ENCODE peak calls at places on chromosomes 4 and X, in four cellular contexts. One of them, this sample, is unnamed.

GRCh38 chrX:76248901-76249300 is 76.0 kb downstream of the PBDC1 start:
- DNase-seq in stimulated activated CD8-positive, alpha-beta memory T cell treated with anti-CD3 and anti-CD28 coated beads, Interleukin-15, amount 100 ng/mL, for 4 hours: no peak
- DNase-seq in activated naive CD4-positive, alpha-beta T cell: no peak
- DNase-seq in LoVo: no peak
- DNase-seq in this sample: no peak

GRCh38 chr4:8501781-8502180 is 61.2 kb downstream of the TRMT44 start:
- DNase-seq in stimulated activated CD8-positive, alpha-beta memory T cell treated with anti-CD3 and anti-CD28 coated beads, Interleukin-15, amount 100 ng/mL, for 4 hours: no peak
- DNase-seq in activated naive CD4-positive, alpha-beta T cell: no peak
- DNase-seq in LoVo: no peak
- DNase-seq in this sample: no peak

GRCh38 chr4:108690738-108691137 is 40.3 kb downstream of the OSTC start:
- DNase-seq in stimulated activated CD8-positive, alpha-beta memory T cell treated with anti-CD3 and anti-CD28 coated beads, Interleukin-15, amount 100 ng/mL, for 4 hours: no peak
- DNase-seq in activated naive CD4-positive, alpha-beta T cell: no peak
- DNase-seq in LoVo: no peak
- DNase-seq in this sample: no peak

GRCh38 chr4:19987746-19988145 is 264.0 kb upstream of the SLIT2 start:
- DNase-seq in stimulated activated CD8-positive, alpha-beta memory T cell treated with anti-CD3 and anti-CD28 coated beads, Interleukin-15, amount 100 ng/mL, for 4 hours: no peak
- DNase-seq in activated naive CD4-positive, alpha-beta T cell: no peak
- DNase-seq in LoVo: no peak
- DNase-seq in this sample: no peak

GRCh38 chrX:8306296-8306975 is 135.4 kb upstream of the VCX2 start:
- DNase-seq in stimulated activated CD8-positive, alpha-beta memory T cell treated with anti-CD3 and anti-CD28 coated beads, Interleukin-15, amount 100 ng/mL, for 4 hours: no peak
- DNase-seq in activated naive CD4-positive, alpha-beta T cell: no peak
- DNase-seq in LoVo: no peak
- DNase-seq in this sample: no peak

GRCh38 chr4:149708513-149709175 is 107.0 kb downstream of the IQCM start:
- DNase-seq in stimulated activated CD8-positive, alpha-beta memory T cell treated with anti-CD3 and anti-CD28 coated beads, Interleukin-15, amount 100 ng/mL, for 4 hours: no peak
- DNase-seq in activated naive CD4-positive, alpha-beta T cell: no peak
- DNase-seq in LoVo: peak; percentile 31
- DNase-seq in this sample: no peak

GRCh38 chr4:187602339-187603092 is 393.1 kb upstream of the ZFP42 start:
- DNase-seq in stimulated activated CD8-positive, alpha-beta memory T cell treated with anti-CD3 and anti-CD28 coated beads, Interleukin-15, amount 100 ng/mL, for 4 hours: no peak
- DNase-seq in activated naive CD4-positive, alpha-beta T cell: no peak
- DNase-seq in LoVo: no peak
- DNase-seq in this sample: no peak

GRCh38 chr4:30945586-30945985 is 225.4 kb downstream of the PCDH7 start:
- DNase-seq in stimulated activated CD8-positive, alpha-beta memory T cell treated with anti-CD3 and anti-CD28 coated beads, Interleukin-15, amount 100 ng/mL, for 4 hours: no peak
- DNase-seq in activated naive CD4-positive, alpha-beta T cell: no peak
- DNase-seq in LoVo: peak; percentile 9
- DNase-seq in this sample: no peak

GRCh38 chrX:108309144-108309543 is 129.1 kb downstream of the COL4A6 start:
- DNase-seq in stimulated activated CD8-positive, alpha-beta memory T cell treated with anti-CD3 and anti-CD28 coated beads, Interleukin-15, amount 100 ng/mL, for 4 hours: no peak
- DNase-seq in activated naive CD4-positive, alpha-beta T cell: no peak
- DNase-seq in LoVo: peak; percentile 8
- DNase-seq in this sample: no peak

This sample was measured in iPS DF 6.9.